ENCODE peak calls at places on chromosomes 5 and 9, in seven cellular contexts. One of them, this sample, is unnamed.

GRCh38 chr9:121708768-121709488 is 57.5 kb downstream of the DAB2IP start:
- DNase-seq in H9: peak
- DNase-seq in heart right ventricle: peak
- DNase-seq in activated B cell treated with CpG ODN at 0.5 μM for 24 hours: no peak
- DNase-seq in astrocyte of the spinal cord: no peak
- DNase-seq in colonic mucosa: no peak
- DNase-seq in fibroblast of mammary gland: peak
- DNase-seq in this sample: peak

GRCh38 chr9:109264865-109265532 is 55.9 kb downstream of the EPB41L4B start:
- DNase-seq in H9: no peak
- DNase-seq in heart right ventricle: peak
- DNase-seq in activated B cell treated with CpG ODN at 0.5 μM for 24 hours: no peak
- DNase-seq in astrocyte of the spinal cord: peak
- DNase-seq in colonic mucosa: peak
- DNase-seq in fibroblast of mammary gland: no peak
- DNase-seq in this sample: peak

GRCh38 chr9:83043583-83043982 is 19.4 kb downstream of the RASEF start:
- DNase-seq in H9: no peak
- DNase-seq in heart right ventricle: no peak
- DNase-seq in activated B cell treated with CpG ODN at 0.5 μM for 24 hours: no peak
- DNase-seq in astrocyte of the spinal cord: peak
- DNase-seq in colonic mucosa: no peak
- DNase-seq in fibroblast of mammary gland: peak
- DNase-seq in this sample: no peak

GRCh38 chr5:31585519-31586270 is 53.2 kb upstream of the PDZD2 start:
- DNase-seq in H9: no peak
- DNase-seq in heart right ventricle: no peak
- DNase-seq in activated B cell treated with CpG ODN at 0.5 μM for 24 hours: no peak
- DNase-seq in astrocyte of the spinal cord: peak
- DNase-seq in colonic mucosa: no peak
- DNase-seq in fibroblast of mammary gland: no peak
- DNase-seq in this sample: no peak

GRCh38 chr5:43313854-43314457 is 744 bp upstream of the HMGCS1 start:
- DNase-seq in H9: peak
- DNase-seq in heart right ventricle: no peak
- DNase-seq in activated B cell treated with CpG ODN at 0.5 μM for 24 hours: no peak
- DNase-seq in astrocyte of the spinal cord: no peak
- DNase-seq in colonic mucosa: peak
- DNase-seq in fibroblast of mammary gland: peak
- DNase-seq in this sample: no peak

GRCh38 chr5:7638456-7638855 is 212.5 kb downstream of the CFAP90 start:
- DNase-seq in H9: no peak
- DNase-seq in heart right ventricle: no peak
- DNase-seq in activated B cell treated with CpG ODN at 0.5 μM for 24 hours: no peak
- DNase-seq in astrocyte of the spinal cord: peak
- DNase-seq in colonic mucosa: no peak
- DNase-seq in fibroblast of mammary gland: no peak
- DNase-seq in this sample: peak

GRCh38 chr5:79070002-79070567 is 518 bp downstream of the BHMT2 start:
- DNase-seq in H9: peak
- DNase-seq in heart right ventricle: peak
- DNase-seq in activated B cell treated with CpG ODN at 0.5 μM for 24 hours: no peak
- DNase-seq in astrocyte of the spinal cord: no peak
- DNase-seq in colonic mucosa: no peak
- DNase-seq in fibroblast of mammary gland: peak
- DNase-seq in this sample: peak

GRCh38 chr5:137954131-137954879 is 65.0 kb downstream of the PKD2L2 start:
- DNase-seq in H9: no peak
- DNase-seq in heart right ventricle: no peak
- DNase-seq in activated B cell treated with CpG ODN at 0.5 μM for 24 hours: no peak
- DNase-seq in astrocyte of the spinal cord: peak
- DNase-seq in colonic mucosa: no peak
- DNase-seq in fibroblast of mammary gland: peak
- DNase-seq in this sample: peak

GRCh38 chr5:60323596-60323995 is 376.4 kb downstream of the DEPDC1B start:
- DNase-seq in H9: peak
- DNase-seq in heart right ventricle: no peak
- DNase-seq in activated B cell treated with CpG ODN at 0.5 μM for 24 hours: no peak
- DNase-seq in astrocyte of the spinal cord: no peak
- DNase-seq in colonic mucosa: no peak
- DNase-seq in fibroblast of mammary gland: no peak
- DNase-seq in this sample: no peak

GRCh38 chr9:35733109-35733541 is 659 bp downstream of the CREB3 start:
- DNase-seq in H9: peak
- DNase-seq in heart right ventricle: no peak
- DNase-seq in activated B cell treated with CpG ODN at 0.5 μM for 24 hours: no peak
- DNase-seq in astrocyte of the spinal cord: peak
- DNase-seq in colonic mucosa: peak
- DNase-seq in fibroblast of mammary gland: peak
- DNase-seq in this sample: no peak

GRCh38 chr9:128420651-128421473 is at the start of gene CERCAM:
- DNase-seq in H9: peak
- DNase-seq in heart right ventricle: peak
- DNase-seq in activated B cell treated with CpG ODN at 0.5 μM for 24 hours: peak
- DNase-seq in astrocyte of the spinal cord: peak
- DNase-seq in colonic mucosa: peak
- DNase-seq in fibroblast of mammary gland: peak
- DNase-seq in this sample: peak

GRCh38 chr5:132747693-132748440 is 641 bp downstream of the CCNI2 start:
- DNase-seq in H9: peak
- DNase-seq in heart right ventricle: no peak
- DNase-seq in activated B cell treated with CpG ODN at 0.5 μM for 24 hours: no peak
- DNase-seq in astrocyte of the spinal cord: no peak
- DNase-seq in colonic mucosa: no peak
- DNase-seq in fibroblast of mammary gland: no peak
- DNase-seq in this sample: no peak

GRCh38 chr5:8184455-8185063 is 315.6 kb downstream of the MTRR start:
- DNase-seq in H9: peak
- DNase-seq in heart right ventricle: peak
- DNase-seq in activated B cell treated with CpG ODN at 0.5 μM for 24 hours: peak
- DNase-seq in astrocyte of the spinal cord: no peak
- DNase-seq in colonic mucosa: peak
- DNase-seq in fibroblast of mammary gland: peak
- DNase-seq in this sample: no peak

GRCh38 chr9:92066131-92066530 is 49.1 kb downstream of the SPTLC1 start:
- DNase-seq in H9: no peak
- DNase-seq in heart right ventricle: no peak
- DNase-seq in activated B cell treated with CpG ODN at 0.5 μM for 24 hours: no peak
- DNase-seq in astrocyte of the spinal cord: peak
- DNase-seq in colonic mucosa: no peak
- DNase-seq in fibroblast of mammary gland: no peak
- DNase-seq in this sample: no peak

GRCh38 chr5:113092683-113093082 is 116.1 kb downstream of the DCP2 start:
- DNase-seq in H9: no peak
- DNase-seq in heart right ventricle: no peak
- DNase-seq in activated B cell treated with CpG ODN at 0.5 μM for 24 hours: no peak
- DNase-seq in astrocyte of the spinal cord: no peak
- DNase-seq in colonic mucosa: no peak
- DNase-seq in fibroblast of mammary gland: no peak
- DNase-seq in this sample: no peak

GRCh38 chr9:38681747-38682227 is 38.1 kb downstream of the FAM240B start:
- DNase-seq in H9: no peak
- DNase-seq in heart right ventricle: no peak
- DNase-seq in activated B cell treated with CpG ODN at 0.5 μM for 24 hours: no peak
- DNase-seq in astrocyte of the spinal cord: peak
- DNase-seq in colonic mucosa: no peak
- DNase-seq in fibroblast of mammary gland: peak
- DNase-seq in this sample: no peak

DNA sequence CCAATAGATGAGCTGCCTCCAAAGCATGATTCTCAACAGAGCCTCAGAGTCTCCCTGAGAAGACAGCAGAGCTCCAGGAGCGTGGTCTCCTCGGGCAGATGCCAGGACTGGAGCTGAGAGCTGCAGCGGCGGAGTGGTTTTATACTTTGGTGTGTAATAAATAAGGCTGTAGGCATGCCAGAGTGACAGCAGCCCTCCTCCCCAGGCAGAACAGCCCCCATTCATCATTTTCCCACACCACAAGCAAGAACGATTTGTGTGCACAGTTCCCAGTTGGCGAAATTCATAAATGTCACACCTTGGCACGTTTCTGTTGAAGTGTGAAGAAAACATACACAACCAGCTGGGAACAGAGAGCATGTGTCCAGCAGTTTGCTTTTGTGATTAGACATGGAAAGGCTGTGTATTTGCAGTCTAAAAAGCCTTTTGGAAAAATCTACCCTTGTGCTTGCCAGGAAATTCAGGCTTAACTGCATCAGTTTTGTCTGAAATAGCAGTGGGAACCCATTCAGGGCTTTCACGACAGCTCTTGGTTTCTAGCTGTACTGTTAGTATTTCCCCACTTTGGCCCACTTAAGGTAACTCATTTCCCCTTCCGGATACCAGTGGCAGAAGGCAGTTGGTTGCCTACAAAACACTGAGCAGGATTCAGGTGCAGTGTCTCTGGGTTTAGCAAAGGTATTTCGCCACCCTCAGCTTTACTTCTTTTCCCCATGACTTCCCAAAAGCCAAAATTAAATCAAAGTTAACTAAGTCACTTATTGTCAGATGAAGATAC is at the start of gene C1QTNF3:
- DNase-seq in H9: no peak
- DNase-seq in heart right ventricle: no peak
- DNase-seq in activated B cell treated with CpG ODN at 0.5 μM for 24 hours: no peak
- DNase-seq in astrocyte of the spinal cord: peak
- DNase-seq in colonic mucosa: no peak
- DNase-seq in fibroblast of mammary gland: no peak
- DNase-seq in this sample: peak
- TF ChIP-seq CTCF in H9: no peak
- TF ChIP-seq CTCF in heart right ventricle: no peak
- TF ChIP-seq CTCF in activated B cell treated with CpG ODN at 0.5 μM for 24 hours: no peak
- TF ChIP-seq CTCF in astrocyte of the spinal cord: no peak
- TF ChIP-seq CTCF in colonic mucosa: no peak
- TF ChIP-seq CTCF in fibroblast of mammary gland: no peak
- TF ChIP-seq CTCF in this sample: no peak

DNA sequence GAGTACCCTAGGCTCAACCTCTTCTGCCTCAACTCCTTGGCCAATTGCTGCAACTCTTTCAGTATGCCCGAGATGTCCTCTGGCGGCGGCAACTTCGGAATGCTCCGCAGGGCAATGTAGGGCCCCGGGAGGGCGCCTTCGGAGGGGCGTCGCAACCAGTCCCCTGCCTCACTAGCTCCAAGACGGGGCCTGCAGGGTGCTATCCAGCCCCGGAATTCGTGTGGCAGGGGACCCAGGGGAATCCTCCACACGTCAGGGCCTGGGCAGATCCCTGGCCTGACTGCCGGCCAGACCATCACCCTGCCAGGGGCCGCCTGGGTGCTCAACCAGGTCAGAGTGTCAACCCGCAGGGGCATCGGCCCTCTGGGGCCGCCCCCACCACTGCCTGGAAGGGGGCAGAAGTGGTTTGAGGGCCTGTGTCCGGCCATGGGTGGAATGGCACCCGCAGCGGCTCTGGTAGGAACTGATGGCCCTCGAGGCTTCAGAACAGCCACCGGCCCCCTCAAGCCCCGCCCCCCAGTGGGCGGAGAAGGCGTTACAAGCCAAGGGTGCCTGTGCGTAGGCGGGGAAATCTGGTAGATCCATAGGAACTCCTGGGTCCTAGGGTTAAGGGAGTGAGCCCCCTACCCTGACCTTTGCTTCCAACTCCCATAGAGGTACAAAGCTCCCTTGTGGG is at the start of gene POU5F2:
- DNase-seq in H9: peak
- DNase-seq in heart right ventricle: no peak
- DNase-seq in activated B cell treated with CpG ODN at 0.5 μM for 24 hours: no peak
- DNase-seq in astrocyte of the spinal cord: no peak
- DNase-seq in colonic mucosa: no peak
- DNase-seq in fibroblast of mammary gland: no peak
- DNase-seq in this sample: no peak
- TF ChIP-seq CTCF in H9: peak
- TF ChIP-seq CTCF in heart right ventricle: no peak
- TF ChIP-seq CTCF in activated B cell treated with CpG ODN at 0.5 μM for 24 hours: no peak
- TF ChIP-seq CTCF in astrocyte of the spinal cord: no peak
- TF ChIP-seq CTCF in colonic mucosa: no peak
- TF ChIP-seq CTCF in fibroblast of mammary gland: no peak
- TF ChIP-seq CTCF in this sample: no peak

GRCh38 chr9:969310-969692 is 7.2 kb upstream of the DMRT3 start:
- DNase-seq in H9: peak
- DNase-seq in heart right ventricle: no peak
- DNase-seq in activated B cell treated with CpG ODN at 0.5 μM for 24 hours: no peak
- DNase-seq in astrocyte of the spinal cord: no peak
- DNase-seq in colonic mucosa: no peak
- DNase-seq in fibroblast of mammary gland: no peak
- DNase-seq in this sample: no peak

GRCh38 chr9:971901-972511 is 4.4 kb upstream of the DMRT3 start:
- DNase-seq in H9: peak
- DNase-seq in heart right ventricle: peak
- DNase-seq in activated B cell treated with CpG ODN at 0.5 μM for 24 hours: no peak
- DNase-seq in astrocyte of the spinal cord: no peak
- DNase-seq in colonic mucosa: peak
- DNase-seq in fibroblast of mammary gland: no peak
- DNase-seq in this sample: no peak

GRCh38 chr9:967851-968641 is 8.4 kb upstream of the DMRT3 start:
- DNase-seq in H9: peak
- DNase-seq in heart right ventricle: no peak
- DNase-seq in activated B cell treated with CpG ODN at 0.5 μM for 24 hours: no peak
- DNase-seq in astrocyte of the spinal cord: no peak
- DNase-seq in colonic mucosa: no peak
- DNase-seq in fibroblast of mammary gland: peak
- DNase-seq in this sample: no peak

GRCh38 chr9:970310-971002 is 6.0 kb upstream of the DMRT3 start:
- DNase-seq in H9: peak
- DNase-seq in heart right ventricle: no peak
- DNase-seq in activated B cell treated with CpG ODN at 0.5 μM for 24 hours: no peak
- DNase-seq in astrocyte of the spinal cord: no peak
- DNase-seq in colonic mucosa: no peak
- DNase-seq in fibroblast of mammary gland: no peak
- DNase-seq in this sample: no peak

DNA sequence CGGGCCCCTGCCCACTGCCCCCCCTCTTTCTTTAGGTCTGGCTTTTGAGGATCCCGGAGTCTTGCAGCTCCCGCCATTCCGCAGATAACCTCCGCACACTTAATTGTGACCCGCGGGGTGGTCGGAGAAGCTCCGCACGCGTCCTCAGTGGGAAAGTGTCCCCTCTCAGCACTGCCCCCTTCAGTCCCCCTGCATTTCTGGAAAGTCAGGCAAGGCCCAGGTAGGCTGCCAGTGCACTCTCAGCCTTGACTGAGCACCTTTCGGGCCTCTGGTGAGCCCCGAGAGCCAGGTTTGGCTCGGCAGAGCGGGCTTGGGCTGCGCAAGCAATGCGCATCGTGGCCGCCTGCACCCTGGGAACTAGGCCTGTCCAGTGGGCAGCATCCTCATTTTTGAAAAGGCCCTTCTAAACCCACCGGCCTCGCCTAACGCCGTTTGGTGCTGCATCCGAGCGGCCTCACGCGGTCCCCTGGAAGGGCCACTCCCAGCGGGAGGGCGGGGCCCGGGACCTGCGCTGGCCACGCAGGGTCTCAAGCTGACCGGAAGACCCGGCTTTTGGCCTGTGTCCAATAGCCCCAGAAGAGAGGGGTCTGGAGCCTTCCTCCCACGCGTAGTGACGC is 6.7 kb upstream of the DMRT3 start:
- DNase-seq in H9: peak
- DNase-seq in heart right ventricle: no peak
- DNase-seq in activated B cell treated with CpG ODN at 0.5 μM for 24 hours: no peak
- DNase-seq in astrocyte of the spinal cord: no peak
- DNase-seq in colonic mucosa: no peak
- DNase-seq in fibroblast of mammary gland: no peak
- DNase-seq in this sample: no peak
- TF ChIP-seq CTCF in H9: peak
- TF ChIP-seq CTCF in heart right ventricle: no peak
- TF ChIP-seq CTCF in activated B cell treated with CpG ODN at 0.5 μM for 24 hours: no peak
- TF ChIP-seq CTCF in astrocyte of the spinal cord: no peak
- TF ChIP-seq CTCF in colonic mucosa: no peak
- TF ChIP-seq CTCF in fibroblast of mammary gland: no peak
- TF ChIP-seq CTCF in this sample: no peak

GRCh38 chr5:25544652-25545249 is 900.0 kb upstream of the CDH10 start:
- DNase-seq in H9: peak
- DNase-seq in heart right ventricle: no peak
- DNase-seq in activated B cell treated with CpG ODN at 0.5 μM for 24 hours: no peak
- DNase-seq in astrocyte of the spinal cord: peak
- DNase-seq in colonic mucosa: no peak
- DNase-seq in fibroblast of mammary gland: peak
- DNase-seq in this sample: no peak
- TF ChIP-seq CTCF in H9: peak
- TF ChIP-seq CTCF in heart right ventricle: no peak
- TF ChIP-seq CTCF in activated B cell treated with CpG ODN at 0.5 μM for 24 hours: no peak
- TF ChIP-seq CTCF in astrocyte of the spinal cord: peak
- TF ChIP-seq CTCF in colonic mucosa: no peak
- TF ChIP-seq CTCF in fibroblast of mammary gland: peak
- TF ChIP-seq CTCF in this sample: no peak